ENCODE peak calls at places on chromosomes 3 and 15, in eight cellular contexts. O, W, I, N, R, H, Z and Q are unnamed samples.

GRCh38 chr3:127484601-127485388 is 105.7 kb downstream of the TPRA1 start:
- DNase-seq in I (peak), Z (no peak), O (no peak), W (no peak), H (no peak), R (no peak), N (no peak), Q (no peak)

GRCh38 chr3:122392868-122393844 is 9.2 kb downstream of the FAM162A start:
- DNase-seq in W (no peak), H (no peak), I (no peak), O (peak), Z (peak), N (no peak), R (peak), Q (no peak)

GRCh38 chr15:100913961-100914360 is 5.2 kb upstream of the LRRK1 start:
- DNase-seq in H (no peak), I (no peak), Z (no peak), N (no peak), O (no peak), R (no peak), W (no peak), Q (no peak)

GRCh38 chr15:31148622-31149505 is 47.3 kb upstream of the TRPM1 start:
- DNase-seq in W (no peak), N (no peak), R (no peak), O (no peak), H (no peak), Z (no peak), I (no peak), Q (no peak)

GRCh38 chr15:25684521-25685215 is 178.5 kb downstream of the ATP10A start:
- DNase-seq in R (peak), Z (no peak), W (no peak), O (no peak), H (peak), N (no peak), I (no peak), Q (peak)

GRCh38 chr15:66053991-66054390 is 184.7 kb downstream of the RAB11A start:
- DNase-seq in N (no peak), O (no peak), W (no peak), R (no peak), I (no peak), H (no peak), Z (no peak), Q (no peak)

GRCh38 chr15:78131295-78132021 is at the start of gene CIB2:
- DNase-seq in R (peak), I (peak), W (peak), H (no peak), N (peak), Z (peak), O (peak), Q (peak)

GRCh38 chr15:88913017-88913849 is at the start of gene MFGE8:
- DNase-seq in I (peak), N (peak), O (peak), R (peak), W (no peak), H (peak), Z (peak), Q (peak)

GRCh38 chr3:143521803-143522202 is 326.5 kb downstream of the SLC9A9 start:
- DNase-seq in O (no peak), R (no peak), N (no peak), H (no peak), W (no peak), Z (no peak), I (no peak), Q (no peak)

GRCh38 chr15:52379395-52380111 is 83.9 kb upstream of the MYO5C start:
- DNase-seq in W (no peak), R (no peak), N (no peak), I (no peak), Z (no peak), O (no peak), H (no peak), Q (no peak)

GRCh38 chr15:56804279-56804678 is 71.0 kb upstream of the ZNF280D start:
- DNase-seq in N (no peak), W (no peak), R (no peak), O (no peak), Z (no peak), I (no peak), H (no peak), Q (no peak)

GRCh38 chr3:126021702-126022101 is 52.7 kb downstream of the ROPN1B start:
- DNase-seq in H (no peak), N (no peak), R (no peak), W (no peak), Z (no peak), O (no peak), I (no peak), Q (no peak)

GRCh38 chr3:33645060-33645841 is 72.8 kb downstream of the CLASP2 start:
- DNase-seq in I (peak), R (peak), N (no peak), O (peak), W (no peak), H (no peak), Z (no peak), Q (no peak)

GRCh38 chr15:71148048-71148447 is 32.8 kb downstream of the THSD4 start:
- DNase-seq in I (no peak), O (no peak), H (no peak), R (no peak), N (no peak), Z (no peak), W (no peak), Q (no peak)

GRCh38 chr15:20349774-20350498 is 191.7 kb downstream of the GOLGA6L6 start:
- DNase-seq in Z (no peak), R (no peak), W (no peak), I (no peak), O (peak), N (no peak), H (no peak), Q (no peak)

GRCh38 chr15:65079580-65079979 is 3.0 kb downstream of the KBTBD13 start:
- DNase-seq in N (no peak), Z (no peak), O (no peak), I (no peak), H (no peak), W (no peak), R (no peak), Q (no peak)

GRCh38 chr15:72340366-72340765 is 20.4 kb upstream of the CELF6 start:
- DNase-seq in Z (no peak), W (no peak), H (no peak), N (no peak), O (no peak), I (no peak), R (peak), Q (no peak)

GRCh38 chr3:43870110-43870509 is 179.4 kb downstream of the ABHD5 start:
- DNase-seq in W (no peak), O (no peak), Z (no peak), R (peak), H (no peak), I (no peak), N (no peak), Q (no peak)